ENCODE peak calls at places on chromosomes 4 and X, in ten cellular contexts. One of them, this sample, is unnamed.

GRCh38 chr4:108742451-108742850 is 20.4 kb downstream of the ETNPPL start:
- DNase-seq in SW480: no peak
- DNase-seq in A549: no peak
- DNase-seq in Caki2: no peak
- DNase-seq in stimulated activated CD8-positive, alpha-beta memory T cell treated with anti-CD3 and anti-CD28 coated beads, Interleukin-15, amount 100 ng/mL, for 4 hours: no peak
- DNase-seq in cardiac muscle cell: no peak
- DNase-seq in AG04450: no peak
- DNase-seq in T-helper 2 cell: no peak
- DNase-seq in NCI-H1417 treated with DMSO at 0.1 percent for 48 hours: no peak
- DNase-seq in WTC11: no peak
- DNase-seq in this sample: no peak

GRCh38 chr4:151541438-151542071 is 132.6 kb downstream of the FHIP1A start:
- DNase-seq in SW480: no peak
- DNase-seq in A549: no peak
- DNase-seq in Caki2: peak; percentile 84
- DNase-seq in stimulated activated CD8-positive, alpha-beta memory T cell treated with anti-CD3 and anti-CD28 coated beads, Interleukin-15, amount 100 ng/mL, for 4 hours: no peak
- DNase-seq in cardiac muscle cell: peak; percentile 65
- DNase-seq in AG04450: no peak
- DNase-seq in T-helper 2 cell: no peak
- DNase-seq in NCI-H1417 treated with DMSO at 0.1 percent for 48 hours: no peak
- DNase-seq in WTC11: no peak
- DNase-seq in this sample: peak; percentile 66

GRCh38 chrX:348461-349117 is 30.0 kb upstream of the GTPBP6 start:
- DNase-seq in SW480: no peak
- DNase-seq in A549: no peak
- DNase-seq in Caki2: no peak
- DNase-seq in stimulated activated CD8-positive, alpha-beta memory T cell treated with anti-CD3 and anti-CD28 coated beads, Interleukin-15, amount 100 ng/mL, for 4 hours: no peak
- DNase-seq in cardiac muscle cell: peak; percentile 27
- DNase-seq in AG04450: no peak
- DNase-seq in T-helper 2 cell: no peak
- DNase-seq in NCI-H1417 treated with DMSO at 0.1 percent for 48 hours: no peak
- DNase-seq in WTC11: no peak
- DNase-seq in this sample: no peak

GRCh38 chr4:76984788-76985211 is 35.2 kb downstream of the SEPTIN11 start:
- DNase-seq in SW480: no peak
- DNase-seq in A549: no peak
- DNase-seq in Caki2: peak; percentile 65
- DNase-seq in stimulated activated CD8-positive, alpha-beta memory T cell treated with anti-CD3 and anti-CD28 coated beads, Interleukin-15, amount 100 ng/mL, for 4 hours: no peak
- DNase-seq in cardiac muscle cell: peak; percentile 99
- DNase-seq in AG04450: peak; percentile 100
- DNase-seq in T-helper 2 cell: no peak
- DNase-seq in NCI-H1417 treated with DMSO at 0.1 percent for 48 hours: no peak
- DNase-seq in WTC11: no peak
- DNase-seq in this sample: no peak

GRCh38 chrX:123993904-123994635 is 32.6 kb downstream of the STAG2 start:
- DNase-seq in SW480: no peak
- DNase-seq in A549: no peak
- DNase-seq in Caki2: no peak
- DNase-seq in stimulated activated CD8-positive, alpha-beta memory T cell treated with anti-CD3 and anti-CD28 coated beads, Interleukin-15, amount 100 ng/mL, for 4 hours: no peak
- DNase-seq in cardiac muscle cell: no peak
- DNase-seq in AG04450: peak; percentile 6
- DNase-seq in T-helper 2 cell: no peak
- DNase-seq in NCI-H1417 treated with DMSO at 0.1 percent for 48 hours: no peak
- DNase-seq in WTC11: no peak
- DNase-seq in this sample: no peak

GRCh38 chr4:69321153-69321729 is 41.0 kb downstream of the UGT2B28 start:
- DNase-seq in SW480: no peak
- DNase-seq in A549: no peak
- DNase-seq in Caki2: no peak
- DNase-seq in stimulated activated CD8-positive, alpha-beta memory T cell treated with anti-CD3 and anti-CD28 coated beads, Interleukin-15, amount 100 ng/mL, for 4 hours: no peak
- DNase-seq in cardiac muscle cell: no peak
- DNase-seq in AG04450: no peak
- DNase-seq in T-helper 2 cell: no peak
- DNase-seq in NCI-H1417 treated with DMSO at 0.1 percent for 48 hours: no peak
- DNase-seq in WTC11: no peak
- DNase-seq in this sample: peak; percentile 8

GRCh38 chr4:172202480-172203076 is 389.4 kb downstream of the GALNTL6 start:
- DNase-seq in SW480: peak; percentile 2
- DNase-seq in A549: peak; percentile 20
- DNase-seq in Caki2: no peak
- DNase-seq in stimulated activated CD8-positive, alpha-beta memory T cell treated with anti-CD3 and anti-CD28 coated beads, Interleukin-15, amount 100 ng/mL, for 4 hours: no peak
- DNase-seq in cardiac muscle cell: peak; percentile 32
- DNase-seq in AG04450: peak; percentile 0
- DNase-seq in T-helper 2 cell: no peak
- DNase-seq in NCI-H1417 treated with DMSO at 0.1 percent for 48 hours: no peak
- DNase-seq in WTC11: no peak
- DNase-seq in this sample: no peak

GRCh38 chrX:24260827-24261550 is 52.9 kb downstream of the SUPT20HL2 start:
- DNase-seq in SW480: no peak
- DNase-seq in A549: no peak
- DNase-seq in Caki2: peak; percentile 75
- DNase-seq in stimulated activated CD8-positive, alpha-beta memory T cell treated with anti-CD3 and anti-CD28 coated beads, Interleukin-15, amount 100 ng/mL, for 4 hours: no peak
- DNase-seq in cardiac muscle cell: peak; percentile 82
- DNase-seq in AG04450: no peak
- DNase-seq in T-helper 2 cell: no peak
- DNase-seq in NCI-H1417 treated with DMSO at 0.1 percent for 48 hours: no peak
- DNase-seq in WTC11: no peak
- DNase-seq in this sample: no peak

GRCh38 chrX:7286461-7286860 is 138.5 kb upstream of the PUDP start:
- DNase-seq in SW480: no peak
- DNase-seq in A549: no peak
- DNase-seq in Caki2: no peak
- DNase-seq in stimulated activated CD8-positive, alpha-beta memory T cell treated with anti-CD3 and anti-CD28 coated beads, Interleukin-15, amount 100 ng/mL, for 4 hours: no peak
- DNase-seq in cardiac muscle cell: peak; percentile 24
- DNase-seq in AG04450: no peak
- DNase-seq in T-helper 2 cell: no peak
- DNase-seq in NCI-H1417 treated with DMSO at 0.1 percent for 48 hours: no peak
- DNase-seq in WTC11: no peak
- DNase-seq in this sample: no peak

GRCh38 chrX:130726661-130727060 is 176.3 kb downstream of the ENOX2 start:
- DNase-seq in SW480: no peak
- DNase-seq in A549: no peak
- DNase-seq in Caki2: no peak
- DNase-seq in stimulated activated CD8-positive, alpha-beta memory T cell treated with anti-CD3 and anti-CD28 coated beads, Interleukin-15, amount 100 ng/mL, for 4 hours: no peak
- DNase-seq in cardiac muscle cell: peak; percentile 67
- DNase-seq in AG04450: no peak
- DNase-seq in T-helper 2 cell: no peak
- DNase-seq in NCI-H1417 treated with DMSO at 0.1 percent for 48 hours: no peak
- DNase-seq in WTC11: no peak
- DNase-seq in this sample: no peak

GRCh38 chr4:118076958-118077766 is 42.9 kb downstream of the NDST3 start:
- DNase-seq in SW480: peak; percentile 0
- DNase-seq in A549: peak; percentile 1
- DNase-seq in Caki2: peak; percentile 4
- DNase-seq in stimulated activated CD8-positive, alpha-beta memory T cell treated with anti-CD3 and anti-CD28 coated beads, Interleukin-15, amount 100 ng/mL, for 4 hours: no peak
- DNase-seq in cardiac muscle cell: peak; percentile 57
- DNase-seq in AG04450: no peak
- DNase-seq in T-helper 2 cell: no peak
- DNase-seq in NCI-H1417 treated with DMSO at 0.1 percent for 48 hours: no peak
- DNase-seq in WTC11: peak; percentile 57
- DNase-seq in this sample: no peak

GRCh38 chr4:94695389-94695788 is 62.4 kb upstream of the BMPR1B start:
- DNase-seq in SW480: no peak
- DNase-seq in A549: no peak
- DNase-seq in Caki2: no peak
- DNase-seq in stimulated activated CD8-positive, alpha-beta memory T cell treated with anti-CD3 and anti-CD28 coated beads, Interleukin-15, amount 100 ng/mL, for 4 hours: no peak
- DNase-seq in cardiac muscle cell: no peak
- DNase-seq in AG04450: no peak
- DNase-seq in T-helper 2 cell: no peak
- DNase-seq in NCI-H1417 treated with DMSO at 0.1 percent for 48 hours: no peak
- DNase-seq in WTC11: no peak
- DNase-seq in this sample: no peak

GRCh38 chrX:23344208-23344903 is 9.7 kb downstream of the PTCHD1 start:
- DNase-seq in SW480: peak; percentile 14
- DNase-seq in A549: no peak
- DNase-seq in Caki2: no peak
- DNase-seq in stimulated activated CD8-positive, alpha-beta memory T cell treated with anti-CD3 and anti-CD28 coated beads, Interleukin-15, amount 100 ng/mL, for 4 hours: no peak
- DNase-seq in cardiac muscle cell: no peak
- DNase-seq in AG04450: no peak
- DNase-seq in T-helper 2 cell: no peak
- DNase-seq in NCI-H1417 treated with DMSO at 0.1 percent for 48 hours: no peak
- DNase-seq in WTC11: no peak
- DNase-seq in this sample: no peak

GRCh38 chrX:110383414-110383813 is 24.8 kb downstream of the RTL9 start:
- DNase-seq in SW480: no peak
- DNase-seq in A549: no peak
- DNase-seq in Caki2: no peak
- DNase-seq in stimulated activated CD8-positive, alpha-beta memory T cell treated with anti-CD3 and anti-CD28 coated beads, Interleukin-15, amount 100 ng/mL, for 4 hours: no peak
- DNase-seq in cardiac muscle cell: peak; percentile 88
- DNase-seq in AG04450: peak; percentile 59
- DNase-seq in T-helper 2 cell: no peak
- DNase-seq in NCI-H1417 treated with DMSO at 0.1 percent for 48 hours: no peak
- DNase-seq in WTC11: no peak
- DNase-seq in this sample: no peak

GRCh38 chr4:89829470-89830138 is 7.4 kb downstream of the SNCA start:
- DNase-seq in SW480: peak; percentile 13
- DNase-seq in A549: no peak
- DNase-seq in Caki2: no peak
- DNase-seq in stimulated activated CD8-positive, alpha-beta memory T cell treated with anti-CD3 and anti-CD28 coated beads, Interleukin-15, amount 100 ng/mL, for 4 hours: no peak
- DNase-seq in cardiac muscle cell: peak; percentile 87
- DNase-seq in AG04450: no peak
- DNase-seq in T-helper 2 cell: no peak
- DNase-seq in NCI-H1417 treated with DMSO at 0.1 percent for 48 hours: no peak
- DNase-seq in WTC11: no peak
- DNase-seq in this sample: no peak

GRCh38 chr4:127604949-127605709 is 27.6 kb upstream of the INTU start:
- DNase-seq in SW480: peak; percentile 71
- DNase-seq in A549: no peak
- DNase-seq in Caki2: no peak
- DNase-seq in stimulated activated CD8-positive, alpha-beta memory T cell treated with anti-CD3 and anti-CD28 coated beads, Interleukin-15, amount 100 ng/mL, for 4 hours: no peak
- DNase-seq in cardiac muscle cell: peak; percentile 57
- DNase-seq in AG04450: no peak
- DNase-seq in T-helper 2 cell: no peak
- DNase-seq in NCI-H1417 treated with DMSO at 0.1 percent for 48 hours: no peak
- DNase-seq in WTC11: peak; percentile 69
- DNase-seq in this sample: peak; percentile 18

GRCh38 chr4:152301381-152301780 is 234.5 kb downstream of the FBXW7 start:
- DNase-seq in SW480: no peak
- DNase-seq in A549: no peak
- DNase-seq in Caki2: no peak
- DNase-seq in stimulated activated CD8-positive, alpha-beta memory T cell treated with anti-CD3 and anti-CD28 coated beads, Interleukin-15, amount 100 ng/mL, for 4 hours: no peak
- DNase-seq in cardiac muscle cell: no peak
- DNase-seq in AG04450: no peak
- DNase-seq in T-helper 2 cell: no peak
- DNase-seq in NCI-H1417 treated with DMSO at 0.1 percent for 48 hours: no peak
- DNase-seq in WTC11: no peak
- DNase-seq in this sample: no peak

GRCh38 chr4:20916106-20916505 is 215.8 kb downstream of the PACRGL start:
- DNase-seq in SW480: no peak
- DNase-seq in A549: no peak
- DNase-seq in Caki2: no peak
- DNase-seq in stimulated activated CD8-positive, alpha-beta memory T cell treated with anti-CD3 and anti-CD28 coated beads, Interleukin-15, amount 100 ng/mL, for 4 hours: no peak
- DNase-seq in cardiac muscle cell: no peak
- DNase-seq in AG04450: no peak
- DNase-seq in T-helper 2 cell: no peak
- DNase-seq in NCI-H1417 treated with DMSO at 0.1 percent for 48 hours: no peak
- DNase-seq in WTC11: no peak
- DNase-seq in this sample: no peak

GRCh38 chrX:39633293-39633692 is 464.5 kb downstream of the BCOR start:
- DNase-seq in SW480: peak; percentile 74
- DNase-seq in A549: no peak
- DNase-seq in Caki2: no peak
- DNase-seq in stimulated activated CD8-positive, alpha-beta memory T cell treated with anti-CD3 and anti-CD28 coated beads, Interleukin-15, amount 100 ng/mL, for 4 hours: no peak
- DNase-seq in cardiac muscle cell: peak; percentile 32
- DNase-seq in AG04450: no peak
- DNase-seq in T-helper 2 cell: no peak
- DNase-seq in NCI-H1417 treated with DMSO at 0.1 percent for 48 hours: no peak
- DNase-seq in WTC11: no peak
- DNase-seq in this sample: no peak

GRCh38 chr4:43560047-43560446 is 667.5 kb downstream of the GRXCR1 start:
- DNase-seq in SW480: no peak
- DNase-seq in A549: no peak
- DNase-seq in Caki2: no peak
- DNase-seq in stimulated activated CD8-positive, alpha-beta memory T cell treated with anti-CD3 and anti-CD28 coated beads, Interleukin-15, amount 100 ng/mL, for 4 hours: no peak
- DNase-seq in cardiac muscle cell: no peak
- DNase-seq in AG04450: no peak
- DNase-seq in T-helper 2 cell: no peak
- DNase-seq in NCI-H1417 treated with DMSO at 0.1 percent for 48 hours: no peak
- DNase-seq in WTC11: no peak
- DNase-seq in this sample: no peak

GRCh38 chrX:99857455-99857854 is 552.6 kb downstream of the PCDH19 start:
- DNase-seq in SW480: no peak
- DNase-seq in A549: no peak
- DNase-seq in Caki2: no peak
- DNase-seq in stimulated activated CD8-positive, alpha-beta memory T cell treated with anti-CD3 and anti-CD28 coated beads, Interleukin-15, amount 100 ng/mL, for 4 hours: no peak
- DNase-seq in cardiac muscle cell: no peak
- DNase-seq in AG04450: no peak
- DNase-seq in T-helper 2 cell: no peak
- DNase-seq in NCI-H1417 treated with DMSO at 0.1 percent for 48 hours: no peak
- DNase-seq in WTC11: no peak
- DNase-seq in this sample: no peak

GRCh38 chrX:9241427-9241826 is 207.5 kb upstream of the FAM9B start:
- DNase-seq in SW480: no peak
- DNase-seq in A549: no peak
- DNase-seq in Caki2: no peak
- DNase-seq in stimulated activated CD8-positive, alpha-beta memory T cell treated with anti-CD3 and anti-CD28 coated beads, Interleukin-15, amount 100 ng/mL, for 4 hours: no peak
- DNase-seq in cardiac muscle cell: no peak
- DNase-seq in AG04450: no peak
- DNase-seq in T-helper 2 cell: no peak
- DNase-seq in NCI-H1417 treated with DMSO at 0.1 percent for 48 hours: no peak
- DNase-seq in WTC11: no peak
- DNase-seq in this sample: no peak

GRCh38 chr4:2820216-2820982 is 23.2 kb upstream of the ADD1 start:
- DNase-seq in SW480: no peak
- DNase-seq in A549: no peak
- DNase-seq in Caki2: no peak
- DNase-seq in stimulated activated CD8-positive, alpha-beta memory T cell treated with anti-CD3 and anti-CD28 coated beads, Interleukin-15, amount 100 ng/mL, for 4 hours: no peak
- DNase-seq in cardiac muscle cell: no peak
- DNase-seq in AG04450: no peak
- DNase-seq in T-helper 2 cell: no peak
- DNase-seq in NCI-H1417 treated with DMSO at 0.1 percent for 48 hours: no peak
- DNase-seq in WTC11: no peak
- DNase-seq in this sample: no peak

GRCh38 chrX:19747672-19748610 is 139.5 kb downstream of the SH3KBP1 start:
- DNase-seq in SW480: no peak
- DNase-seq in A549: no peak
- DNase-seq in Caki2: no peak
- DNase-seq in stimulated activated CD8-positive, alpha-beta memory T cell treated with anti-CD3 and anti-CD28 coated beads, Interleukin-15, amount 100 ng/mL, for 4 hours: peak; percentile 32
- DNase-seq in cardiac muscle cell: no peak
- DNase-seq in AG04450: no peak
- DNase-seq in T-helper 2 cell: peak; percentile 64
- DNase-seq in NCI-H1417 treated with DMSO at 0.1 percent for 48 hours: no peak
- DNase-seq in WTC11: no peak
- DNase-seq in this sample: no peak

GRCh38 chr4:103498161-103499070 is 221.4 kb downstream of the TACR3 start:
- DNase-seq in SW480: peak; percentile 33
- DNase-seq in A549: no peak
- DNase-seq in Caki2: no peak
- DNase-seq in stimulated activated CD8-positive, alpha-beta memory T cell treated with anti-CD3 and anti-CD28 coated beads, Interleukin-15, amount 100 ng/mL, for 4 hours: no peak
- DNase-seq in cardiac muscle cell: peak; percentile 45
- DNase-seq in AG04450: no peak
- DNase-seq in T-helper 2 cell: no peak
- DNase-seq in NCI-H1417 treated with DMSO at 0.1 percent for 48 hours: no peak
- DNase-seq in WTC11: no peak
- DNase-seq in this sample: no peak

GRCh38 chr4:153497988-153498967 is 32.1 kb downstream of the TMEM131L start:
- DNase-seq in SW480: no peak
- DNase-seq in A549: no peak
- DNase-seq in Caki2: no peak
- DNase-seq in stimulated activated CD8-positive, alpha-beta memory T cell treated with anti-CD3 and anti-CD28 coated beads, Interleukin-15, amount 100 ng/mL, for 4 hours: no peak
- DNase-seq in cardiac muscle cell: peak; percentile 86
- DNase-seq in AG04450: peak; percentile 66
- DNase-seq in T-helper 2 cell: no peak
- DNase-seq in NCI-H1417 treated with DMSO at 0.1 percent for 48 hours: no peak
- DNase-seq in WTC11: no peak
- DNase-seq in this sample: no peak

GRCh38 chrX:13747836-13748235 is 13.3 kb downstream of the OFD1 start:
- DNase-seq in SW480: peak; percentile 39
- DNase-seq in A549: peak; percentile 18
- DNase-seq in Caki2: peak; percentile 25
- DNase-seq in stimulated activated CD8-positive, alpha-beta memory T cell treated with anti-CD3 and anti-CD28 coated beads, Interleukin-15, amount 100 ng/mL, for 4 hours: no peak
- DNase-seq in cardiac muscle cell: peak; percentile 76
- DNase-seq in AG04450: peak; percentile 29
- DNase-seq in T-helper 2 cell: peak; percentile 8
- DNase-seq in NCI-H1417 treated with DMSO at 0.1 percent for 48 hours: no peak
- DNase-seq in WTC11: peak; percentile 13
- DNase-seq in this sample: no peak

GRCh38 chr4:151296227-151296626 is 19.3 kb downstream of the PRSS48 start:
- DNase-seq in SW480: no peak
- DNase-seq in A549: no peak
- DNase-seq in Caki2: no peak
- DNase-seq in stimulated activated CD8-positive, alpha-beta memory T cell treated with anti-CD3 and anti-CD28 coated beads, Interleukin-15, amount 100 ng/mL, for 4 hours: no peak
- DNase-seq in cardiac muscle cell: no peak
- DNase-seq in AG04450: no peak
- DNase-seq in T-helper 2 cell: no peak
- DNase-seq in NCI-H1417 treated with DMSO at 0.1 percent for 48 hours: no peak
- DNase-seq in WTC11: no peak
- DNase-seq in this sample: no peak

This sample was measured in NCI-H2081 treated with DMSO at 0.1 percent for 48 hours.